ENCODE peak calls at places on chromosome 13, in four cellular contexts. One of them, this sample, is unnamed.

GRCh38 chr13:42354246-42355117 is 82.5 kb downstream of the AKAP11 start:
- DNase-seq in A549: no peak
- DNase-seq in K562: no peak
- DNase-seq in GM12878: peak
- DNase-seq in this sample: no peak

GRCh38 chr13:38210928-38211596 is 138.6 kb upstream of the UFM1 start:
- DNase-seq in A549: no peak
- DNase-seq in K562: no peak
- DNase-seq in GM12878: no peak
- DNase-seq in this sample: no peak

GRCh38 chr13:82717249-82717648 is 1165.0 kb downstream of the SLITRK1 start:
- DNase-seq in A549: no peak
- DNase-seq in K562: no peak
- DNase-seq in GM12878: no peak
- DNase-seq in this sample: no peak

GRCh38 chr13:32330438-32330837 is 15.1 kb downstream of the BRCA2 start:
- DNase-seq in A549: no peak
- DNase-seq in K562: no peak
- DNase-seq in GM12878: no peak
- DNase-seq in this sample: no peak

GRCh38 chr13:31072041-31072440 is 89.7 kb downstream of the HSPH1 start:
- DNase-seq in A549: no peak
- DNase-seq in K562: no peak
- DNase-seq in GM12878: no peak
- DNase-seq in this sample: no peak

GRCh38 chr13:44437356-44438233 is 64.0 kb downstream of the SERP2 start:
- DNase-seq in A549: peak
- DNase-seq in K562: no peak
- DNase-seq in GM12878: no peak
- DNase-seq in this sample: peak

GRCh38 chr13:46683879-46684278 is 113.1 kb downstream of the ESD start:
- DNase-seq in A549: no peak
- DNase-seq in K562: no peak
- DNase-seq in GM12878: no peak
- DNase-seq in this sample: no peak

GRCh38 chr13:20997301-20998061 is 63.9 kb downstream of the LATS2 start:
- DNase-seq in A549: no peak
- DNase-seq in K562: no peak
- DNase-seq in GM12878: no peak
- DNase-seq in this sample: no peak

GRCh38 chr13:50130686-50131051 is 115.4 kb downstream of the KCNRG start:
- DNase-seq in A549: peak
- DNase-seq in K562: no peak
- DNase-seq in GM12878: no peak
- DNase-seq in this sample: no peak

GRCh38 chr13:74966814-74967213 is 515.2 kb downstream of the TBC1D4 start:
- DNase-seq in A549: no peak
- DNase-seq in K562: no peak
- DNase-seq in GM12878: no peak
- DNase-seq in this sample: no peak

GRCh38 chr13:76879211-76879875 is 6.9 kb downstream of the KCTD12 start:
- DNase-seq in A549: no peak
- DNase-seq in K562: no peak
- DNase-seq in GM12878: peak
- DNase-seq in this sample: no peak

GRCh38 chr13:19864018-19864338 is 529 bp upstream of the ZMYM5 start:
- DNase-seq in A549: peak
- DNase-seq in K562: peak
- DNase-seq in GM12878: no peak
- DNase-seq in this sample: no peak

GRCh38 chr13:79874396-79875360 is 393.7 kb downstream of the NDFIP2 start:
- DNase-seq in A549: no peak
- DNase-seq in K562: no peak
- DNase-seq in GM12878: no peak
- DNase-seq in this sample: no peak

GRCh38 chr13:48068952-48069351 is 26.0 kb downstream of the MED4 start:
- DNase-seq in A549: no peak
- DNase-seq in K562: no peak
- DNase-seq in GM12878: no peak
- DNase-seq in this sample: no peak

GRCh38 chr13:46385946-46386345 is 1.1 kb downstream of the RUBCNL start:
- DNase-seq in A549: no peak
- DNase-seq in K562: no peak
- DNase-seq in GM12878: no peak
- DNase-seq in this sample: no peak

GRCh38 chr13:92984151-92984550 is 242.5 kb upstream of the GPC6 start:
- DNase-seq in A549: no peak
- DNase-seq in K562: no peak
- DNase-seq in GM12878: no peak
- DNase-seq in this sample: no peak

GRCh38 chr13:20190481-20191310 is 2.0 kb downstream of the GJB2 start:
- DNase-seq in A549: no peak
- DNase-seq in K562: no peak
- DNase-seq in GM12878: no peak
- DNase-seq in this sample: no peak

GRCh38 chr13:71864981-71865857 is 1.8 kb downstream of the DACH1 start:
- DNase-seq in A549: no peak
- DNase-seq in K562: no peak
- DNase-seq in GM12878: no peak
- DNase-seq in this sample: no peak

GRCh38 chr13:37109080-37109678 is 3.7 kb upstream of the CSNK1A1L start:
- DNase-seq in A549: peak
- DNase-seq in K562: no peak
- DNase-seq in GM12878: no peak
- DNase-seq in this sample: peak

GRCh38 chr13:113553541-113554332 is 30.8 kb upstream of the TFDP1 start:
- DNase-seq in A549: no peak
- DNase-seq in K562: no peak
- DNase-seq in GM12878: no peak
- DNase-seq in this sample: no peak

GRCh38 chr13:97856001-97856675 is 97.3 kb upstream of the IPO5 start:
- DNase-seq in A549: no peak
- DNase-seq in K562: no peak
- DNase-seq in GM12878: no peak
- DNase-seq in this sample: no peak

GRCh38 chr13:59843040-59843439 is 320.7 kb downstream of the DIAPH3 start:
- DNase-seq in A549: no peak
- DNase-seq in K562: no peak
- DNase-seq in GM12878: no peak
- DNase-seq in this sample: peak

GRCh38 chr13:51420681-51421476 is 32.0 kb downstream of the INTS6 start:
- DNase-seq in A549: no peak
- DNase-seq in K562: no peak
- DNase-seq in GM12878: no peak
- DNase-seq in this sample: no peak

GRCh38 chr13:37381502-37381901 is 217.1 kb downstream of the POSTN start:
- DNase-seq in A549: no peak
- DNase-seq in K562: no peak
- DNase-seq in GM12878: no peak
- DNase-seq in this sample: no peak

GRCh38 chr13:112245959-112246358 is 130.2 kb upstream of the SPACA7 start:
- DNase-seq in A549: no peak
- DNase-seq in K562: no peak
- DNase-seq in GM12878: no peak
- DNase-seq in this sample: no peak

GRCh38 chr13:112244495-112245177 is 131.5 kb upstream of the SPACA7 start:
- DNase-seq in A549: no peak
- DNase-seq in K562: no peak
- DNase-seq in GM12878: no peak
- DNase-seq in this sample: no peak

GRCh38 chr13:112246731-112247470 is 129.3 kb upstream of the SPACA7 start:
- DNase-seq in A549: no peak
- DNase-seq in K562: no peak
- DNase-seq in GM12878: no peak
- DNase-seq in this sample: no peak

GRCh38 chr13:112244061-112244460 is 132.1 kb upstream of the SPACA7 start:
- DNase-seq in A549: no peak
- DNase-seq in K562: no peak
- DNase-seq in GM12878: no peak
- DNase-seq in this sample: no peak

GRCh38 chr13:112245179-112245724 is 130.9 kb upstream of the SPACA7 start:
- DNase-seq in A549: no peak
- DNase-seq in K562: no peak
- DNase-seq in GM12878: no peak
- DNase-seq in this sample: no peak
- TF ChIP-seq POLR2AphosphoS2 in A549: no peak
- TF ChIP-seq POLR2AphosphoS2 in K562: no peak
- TF ChIP-seq POLR2AphosphoS2 in GM12878: no peak
- TF ChIP-seq POLR2AphosphoS2 in this sample: no peak

DNA sequence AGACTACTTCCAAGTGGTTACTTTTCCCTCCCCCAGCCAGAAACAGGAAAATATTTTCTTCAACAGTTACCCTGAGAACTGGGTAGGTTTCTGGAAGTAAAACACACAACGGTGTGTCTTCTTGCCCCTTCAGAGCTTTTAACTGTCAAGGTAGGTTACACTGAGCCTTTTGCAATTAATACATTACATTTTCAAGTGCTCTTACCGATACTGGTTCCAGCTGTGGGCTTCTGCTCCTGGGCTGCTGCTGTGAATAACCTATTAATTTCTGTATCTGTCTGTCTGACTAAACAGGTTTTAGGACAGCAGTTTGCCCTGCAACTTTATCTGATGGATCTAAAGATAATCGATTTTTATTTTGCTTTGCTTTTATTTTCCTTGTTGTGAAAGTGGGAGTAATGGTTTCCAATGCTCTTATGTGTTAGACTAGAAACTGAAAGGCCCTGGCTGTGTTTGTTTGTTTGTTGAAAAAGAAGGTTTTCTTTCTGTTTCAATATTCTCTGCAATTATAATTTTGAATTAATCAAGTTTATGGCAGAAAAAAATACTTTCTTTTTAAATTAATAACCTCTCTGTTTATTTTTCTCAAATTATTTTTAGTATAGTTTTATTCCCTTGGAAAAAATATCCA is 196.7 kb upstream of the SLITRK6 start:
- DNase-seq in A549: no peak
- DNase-seq in K562: no peak
- DNase-seq in GM12878: no peak
- DNase-seq in this sample: no peak
- TF ChIP-seq RAD21 in A549: no peak
- TF ChIP-seq RAD21 in K562: no peak
- TF ChIP-seq RAD21 in GM12878: no peak
- TF ChIP-seq RAD21 in this sample: no peak

GRCh38 chr13:30037306-30037705 is 186.9 kb upstream of the UBL3 start:
- DNase-seq in A549: no peak
- DNase-seq in K562: no peak
- DNase-seq in GM12878: no peak
- DNase-seq in this sample: no peak
- TF ChIP-seq POLR2AphosphoS2 in A549: no peak
- TF ChIP-seq POLR2AphosphoS2 in K562: no peak
- TF ChIP-seq POLR2AphosphoS2 in GM12878: no peak
- TF ChIP-seq POLR2AphosphoS2 in this sample: no peak

GRCh38 chr13:94344126-94344863 is 135.2 kb downstream of the DCT start:
- DNase-seq in A549: no peak
- DNase-seq in K562: no peak
- DNase-seq in GM12878: no peak
- DNase-seq in this sample: peak
- TF ChIP-seq RAD21 in A549: no peak
- TF ChIP-seq RAD21 in K562: no peak
- TF ChIP-seq RAD21 in GM12878: no peak
- TF ChIP-seq RAD21 in this sample: peak

GRCh38 chr13:23679214-23679613 is 109.0 kb downstream of the TNFRSF19 start:
- DNase-seq in A549: peak
- DNase-seq in K562: no peak
- DNase-seq in GM12878: no peak
- DNase-seq in this sample: no peak
- TF ChIP-seq POLR2AphosphoS2 in A549: no peak
- TF ChIP-seq POLR2AphosphoS2 in K562: no peak
- TF ChIP-seq POLR2AphosphoS2 in GM12878: no peak
- TF ChIP-seq POLR2AphosphoS2 in this sample: no peak

GRCh38 chr13:99656843-99657506 is 155.7 kb downstream of the TM9SF2 start:
- DNase-seq in A549: peak
- DNase-seq in K562: no peak
- DNase-seq in GM12878: no peak
- DNase-seq in this sample: no peak
- TF ChIP-seq RAD21 in A549: no peak
- TF ChIP-seq RAD21 in K562: no peak
- TF ChIP-seq RAD21 in GM12878: no peak
- TF ChIP-seq RAD21 in this sample: no peak

This sample was measured in HepG2.